ENCODE peak calls at places on chromosomes 2 and 18, in ten cellular contexts. One of them, this sample, is unnamed.

GRCh38 chr2:8819194-8819593 is 18.2 kb downstream of the KIDINS220 start:
- DNase-seq in stimulated activated CD8-positive, alpha-beta memory T cell treated with anti-CD3 and anti-CD28 coated beads, Interleukin-15, amount 100 ng/mL, for 24 hours: no peak
- DNase-seq in stimulated activated CD4-positive, alpha-beta T cell treated with anti-CD3 and anti-CD28 coated beads, Interleukin-15, amount 100 ng/mL, for 24 hours: no peak
- DNase-seq in LoVo: no peak
- DNase-seq in activated B cell treated with CpG ODN at 0.5 μM for 24 hours: no peak
- DNase-seq in uterus: no peak
- DNase-seq in tibial nerve: no peak
- DNase-seq in dermis microvascular lymphatic vessel endothelial cell: no peak
- DNase-seq in Kasumi-1: no peak
- DNase-seq in bronchial epithelial cell: peak
- DNase-seq in this sample: no peak

GRCh38 chr2:241272298-241272721 is 43.2 kb downstream of the HDLBP start:
- DNase-seq in stimulated activated CD8-positive, alpha-beta memory T cell treated with anti-CD3 and anti-CD28 coated beads, Interleukin-15, amount 100 ng/mL, for 24 hours: no peak
- DNase-seq in stimulated activated CD4-positive, alpha-beta T cell treated with anti-CD3 and anti-CD28 coated beads, Interleukin-15, amount 100 ng/mL, for 24 hours: peak
- DNase-seq in LoVo: no peak
- DNase-seq in activated B cell treated with CpG ODN at 0.5 μM for 24 hours: peak
- DNase-seq in uterus: peak
- DNase-seq in tibial nerve: no peak
- DNase-seq in dermis microvascular lymphatic vessel endothelial cell: no peak
- DNase-seq in Kasumi-1: no peak
- DNase-seq in bronchial epithelial cell: no peak
- DNase-seq in this sample: no peak

GRCh38 chr2:240002983-240003382 is 22.2 kb downstream of the NDUFA10 start:
- DNase-seq in stimulated activated CD8-positive, alpha-beta memory T cell treated with anti-CD3 and anti-CD28 coated beads, Interleukin-15, amount 100 ng/mL, for 24 hours: no peak
- DNase-seq in stimulated activated CD4-positive, alpha-beta T cell treated with anti-CD3 and anti-CD28 coated beads, Interleukin-15, amount 100 ng/mL, for 24 hours: no peak
- DNase-seq in LoVo: no peak
- DNase-seq in activated B cell treated with CpG ODN at 0.5 μM for 24 hours: no peak
- DNase-seq in uterus: no peak
- DNase-seq in tibial nerve: no peak
- DNase-seq in dermis microvascular lymphatic vessel endothelial cell: no peak
- DNase-seq in Kasumi-1: no peak
- DNase-seq in bronchial epithelial cell: no peak
- DNase-seq in this sample: no peak

GRCh38 chr2:184113691-184114403 is 484.5 kb upstream of the ZNF804A start:
- DNase-seq in stimulated activated CD8-positive, alpha-beta memory T cell treated with anti-CD3 and anti-CD28 coated beads, Interleukin-15, amount 100 ng/mL, for 24 hours: no peak
- DNase-seq in stimulated activated CD4-positive, alpha-beta T cell treated with anti-CD3 and anti-CD28 coated beads, Interleukin-15, amount 100 ng/mL, for 24 hours: no peak
- DNase-seq in LoVo: no peak
- DNase-seq in activated B cell treated with CpG ODN at 0.5 μM for 24 hours: no peak
- DNase-seq in uterus: no peak
- DNase-seq in tibial nerve: no peak
- DNase-seq in dermis microvascular lymphatic vessel endothelial cell: no peak
- DNase-seq in Kasumi-1: no peak
- DNase-seq in bronchial epithelial cell: peak
- DNase-seq in this sample: no peak

GRCh38 chr2:134763164-134763710 is 44.4 kb upstream of the TMEM163 start:
- DNase-seq in stimulated activated CD8-positive, alpha-beta memory T cell treated with anti-CD3 and anti-CD28 coated beads, Interleukin-15, amount 100 ng/mL, for 24 hours: no peak
- DNase-seq in stimulated activated CD4-positive, alpha-beta T cell treated with anti-CD3 and anti-CD28 coated beads, Interleukin-15, amount 100 ng/mL, for 24 hours: no peak
- DNase-seq in LoVo: no peak
- DNase-seq in activated B cell treated with CpG ODN at 0.5 μM for 24 hours: no peak
- DNase-seq in uterus: no peak
- DNase-seq in tibial nerve: no peak
- DNase-seq in dermis microvascular lymphatic vessel endothelial cell: no peak
- DNase-seq in Kasumi-1: no peak
- DNase-seq in bronchial epithelial cell: peak
- DNase-seq in this sample: no peak

GRCh38 chr18:66167829-66168463 is 417.1 kb downstream of the CDH7 start:
- DNase-seq in stimulated activated CD8-positive, alpha-beta memory T cell treated with anti-CD3 and anti-CD28 coated beads, Interleukin-15, amount 100 ng/mL, for 24 hours: no peak
- DNase-seq in stimulated activated CD4-positive, alpha-beta T cell treated with anti-CD3 and anti-CD28 coated beads, Interleukin-15, amount 100 ng/mL, for 24 hours: no peak
- DNase-seq in LoVo: no peak
- DNase-seq in activated B cell treated with CpG ODN at 0.5 μM for 24 hours: no peak
- DNase-seq in uterus: no peak
- DNase-seq in tibial nerve: no peak
- DNase-seq in dermis microvascular lymphatic vessel endothelial cell: no peak
- DNase-seq in Kasumi-1: peak
- DNase-seq in bronchial epithelial cell: no peak
- DNase-seq in this sample: no peak

GRCh38 chr2:191247381-191248057 is 2.3 kb downstream of the MYO1B start:
- DNase-seq in stimulated activated CD8-positive, alpha-beta memory T cell treated with anti-CD3 and anti-CD28 coated beads, Interleukin-15, amount 100 ng/mL, for 24 hours: no peak
- DNase-seq in stimulated activated CD4-positive, alpha-beta T cell treated with anti-CD3 and anti-CD28 coated beads, Interleukin-15, amount 100 ng/mL, for 24 hours: no peak
- DNase-seq in LoVo: no peak
- DNase-seq in activated B cell treated with CpG ODN at 0.5 μM for 24 hours: no peak
- DNase-seq in uterus: peak
- DNase-seq in tibial nerve: no peak
- DNase-seq in dermis microvascular lymphatic vessel endothelial cell: peak
- DNase-seq in Kasumi-1: no peak
- DNase-seq in bronchial epithelial cell: peak
- DNase-seq in this sample: no peak

GRCh38 chr2:42249887-42250286 is 80.7 kb downstream of the EML4 start:
- DNase-seq in stimulated activated CD8-positive, alpha-beta memory T cell treated with anti-CD3 and anti-CD28 coated beads, Interleukin-15, amount 100 ng/mL, for 24 hours: no peak
- DNase-seq in stimulated activated CD4-positive, alpha-beta T cell treated with anti-CD3 and anti-CD28 coated beads, Interleukin-15, amount 100 ng/mL, for 24 hours: no peak
- DNase-seq in LoVo: no peak
- DNase-seq in activated B cell treated with CpG ODN at 0.5 μM for 24 hours: no peak
- DNase-seq in uterus: no peak
- DNase-seq in tibial nerve: no peak
- DNase-seq in dermis microvascular lymphatic vessel endothelial cell: no peak
- DNase-seq in Kasumi-1: no peak
- DNase-seq in bronchial epithelial cell: peak
- DNase-seq in this sample: no peak

GRCh38 chr2:176158306-176158643 is 1.2 kb downstream of the HOXD3 start:
- DNase-seq in stimulated activated CD8-positive, alpha-beta memory T cell treated with anti-CD3 and anti-CD28 coated beads, Interleukin-15, amount 100 ng/mL, for 24 hours: no peak
- DNase-seq in stimulated activated CD4-positive, alpha-beta T cell treated with anti-CD3 and anti-CD28 coated beads, Interleukin-15, amount 100 ng/mL, for 24 hours: no peak
- DNase-seq in LoVo: no peak
- DNase-seq in activated B cell treated with CpG ODN at 0.5 μM for 24 hours: no peak
- DNase-seq in uterus: no peak
- DNase-seq in tibial nerve: no peak
- DNase-seq in dermis microvascular lymphatic vessel endothelial cell: no peak
- DNase-seq in Kasumi-1: no peak
- DNase-seq in bronchial epithelial cell: no peak
- DNase-seq in this sample: no peak

GRCh38 chr18:11149441-11150270 is at the start of gene PIEZO2:
- DNase-seq in stimulated activated CD8-positive, alpha-beta memory T cell treated with anti-CD3 and anti-CD28 coated beads, Interleukin-15, amount 100 ng/mL, for 24 hours: no peak
- DNase-seq in stimulated activated CD4-positive, alpha-beta T cell treated with anti-CD3 and anti-CD28 coated beads, Interleukin-15, amount 100 ng/mL, for 24 hours: peak
- DNase-seq in LoVo: no peak
- DNase-seq in activated B cell treated with CpG ODN at 0.5 μM for 24 hours: no peak
- DNase-seq in uterus: no peak
- DNase-seq in tibial nerve: peak
- DNase-seq in dermis microvascular lymphatic vessel endothelial cell: peak
- DNase-seq in Kasumi-1: no peak
- DNase-seq in bronchial epithelial cell: no peak
- DNase-seq in this sample: no peak

GRCh38 chr2:203685081-203685621 is 21.3 kb upstream of the CD28 start:
- DNase-seq in stimulated activated CD8-positive, alpha-beta memory T cell treated with anti-CD3 and anti-CD28 coated beads, Interleukin-15, amount 100 ng/mL, for 24 hours: no peak
- DNase-seq in stimulated activated CD4-positive, alpha-beta T cell treated with anti-CD3 and anti-CD28 coated beads, Interleukin-15, amount 100 ng/mL, for 24 hours: no peak
- DNase-seq in LoVo: no peak
- DNase-seq in activated B cell treated with CpG ODN at 0.5 μM for 24 hours: no peak
- DNase-seq in uterus: no peak
- DNase-seq in tibial nerve: no peak
- DNase-seq in dermis microvascular lymphatic vessel endothelial cell: no peak
- DNase-seq in Kasumi-1: no peak
- DNase-seq in bronchial epithelial cell: peak
- DNase-seq in this sample: no peak

GRCh38 chr18:37251679-37252078 is 313.9 kb downstream of the CELF4 start:
- DNase-seq in stimulated activated CD8-positive, alpha-beta memory T cell treated with anti-CD3 and anti-CD28 coated beads, Interleukin-15, amount 100 ng/mL, for 24 hours: no peak
- DNase-seq in stimulated activated CD4-positive, alpha-beta T cell treated with anti-CD3 and anti-CD28 coated beads, Interleukin-15, amount 100 ng/mL, for 24 hours: no peak
- DNase-seq in LoVo: no peak
- DNase-seq in activated B cell treated with CpG ODN at 0.5 μM for 24 hours: no peak
- DNase-seq in uterus: no peak
- DNase-seq in tibial nerve: no peak
- DNase-seq in dermis microvascular lymphatic vessel endothelial cell: no peak
- DNase-seq in Kasumi-1: no peak
- DNase-seq in bronchial epithelial cell: peak
- DNase-seq in this sample: no peak

GRCh38 chr2:23912054-23912453 is 14.9 kb downstream of the ATAD2B start:
- DNase-seq in stimulated activated CD8-positive, alpha-beta memory T cell treated with anti-CD3 and anti-CD28 coated beads, Interleukin-15, amount 100 ng/mL, for 24 hours: no peak
- DNase-seq in stimulated activated CD4-positive, alpha-beta T cell treated with anti-CD3 and anti-CD28 coated beads, Interleukin-15, amount 100 ng/mL, for 24 hours: no peak
- DNase-seq in LoVo: no peak
- DNase-seq in activated B cell treated with CpG ODN at 0.5 μM for 24 hours: no peak
- DNase-seq in uterus: no peak
- DNase-seq in tibial nerve: no peak
- DNase-seq in dermis microvascular lymphatic vessel endothelial cell: no peak
- DNase-seq in Kasumi-1: no peak
- DNase-seq in bronchial epithelial cell: no peak
- DNase-seq in this sample: no peak

GRCh38 chr2:164903214-164903613 is 52.1 kb downstream of the SLC38A11 start:
- DNase-seq in stimulated activated CD8-positive, alpha-beta memory T cell treated with anti-CD3 and anti-CD28 coated beads, Interleukin-15, amount 100 ng/mL, for 24 hours: no peak
- DNase-seq in stimulated activated CD4-positive, alpha-beta T cell treated with anti-CD3 and anti-CD28 coated beads, Interleukin-15, amount 100 ng/mL, for 24 hours: no peak
- DNase-seq in LoVo: no peak
- DNase-seq in activated B cell treated with CpG ODN at 0.5 μM for 24 hours: no peak
- DNase-seq in uterus: no peak
- DNase-seq in tibial nerve: no peak
- DNase-seq in dermis microvascular lymphatic vessel endothelial cell: no peak
- DNase-seq in Kasumi-1: peak
- DNase-seq in bronchial epithelial cell: peak
- DNase-seq in this sample: no peak

GRCh38 chr2:25388491-25388890 is 46.8 kb upstream of the DNMT3A start:
- DNase-seq in stimulated activated CD8-positive, alpha-beta memory T cell treated with anti-CD3 and anti-CD28 coated beads, Interleukin-15, amount 100 ng/mL, for 24 hours: no peak
- DNase-seq in stimulated activated CD4-positive, alpha-beta T cell treated with anti-CD3 and anti-CD28 coated beads, Interleukin-15, amount 100 ng/mL, for 24 hours: no peak
- DNase-seq in LoVo: no peak
- DNase-seq in activated B cell treated with CpG ODN at 0.5 μM for 24 hours: no peak
- DNase-seq in uterus: no peak
- DNase-seq in tibial nerve: no peak
- DNase-seq in dermis microvascular lymphatic vessel endothelial cell: no peak
- DNase-seq in Kasumi-1: no peak
- DNase-seq in bronchial epithelial cell: no peak
- DNase-seq in this sample: peak

GRCh38 chr2:232927793-232928563 is 57.9 kb downstream of the SNORC start:
- DNase-seq in stimulated activated CD8-positive, alpha-beta memory T cell treated with anti-CD3 and anti-CD28 coated beads, Interleukin-15, amount 100 ng/mL, for 24 hours: no peak
- DNase-seq in stimulated activated CD4-positive, alpha-beta T cell treated with anti-CD3 and anti-CD28 coated beads, Interleukin-15, amount 100 ng/mL, for 24 hours: peak
- DNase-seq in LoVo: no peak
- DNase-seq in activated B cell treated with CpG ODN at 0.5 μM for 24 hours: no peak
- DNase-seq in uterus: no peak
- DNase-seq in tibial nerve: no peak
- DNase-seq in dermis microvascular lymphatic vessel endothelial cell: no peak
- DNase-seq in Kasumi-1: no peak
- DNase-seq in bronchial epithelial cell: no peak
- DNase-seq in this sample: no peak

GRCh38 chr18:79396431-79397287 is 929 bp downstream of the NFATC1 start:
- DNase-seq in stimulated activated CD8-positive, alpha-beta memory T cell treated with anti-CD3 and anti-CD28 coated beads, Interleukin-15, amount 100 ng/mL, for 24 hours: no peak
- DNase-seq in stimulated activated CD4-positive, alpha-beta T cell treated with anti-CD3 and anti-CD28 coated beads, Interleukin-15, amount 100 ng/mL, for 24 hours: peak
- DNase-seq in LoVo: peak
- DNase-seq in activated B cell treated with CpG ODN at 0.5 μM for 24 hours: peak
- DNase-seq in uterus: peak
- DNase-seq in tibial nerve: no peak
- DNase-seq in dermis microvascular lymphatic vessel endothelial cell: no peak
- DNase-seq in Kasumi-1: no peak
- DNase-seq in bronchial epithelial cell: no peak
- DNase-seq in this sample: peak

GRCh38 chr2:195319112-195319460 is 337.9 kb upstream of the SLC39A10 start:
- DNase-seq in stimulated activated CD8-positive, alpha-beta memory T cell treated with anti-CD3 and anti-CD28 coated beads, Interleukin-15, amount 100 ng/mL, for 24 hours: no peak
- DNase-seq in stimulated activated CD4-positive, alpha-beta T cell treated with anti-CD3 and anti-CD28 coated beads, Interleukin-15, amount 100 ng/mL, for 24 hours: no peak
- DNase-seq in LoVo: no peak
- DNase-seq in activated B cell treated with CpG ODN at 0.5 μM for 24 hours: no peak
- DNase-seq in uterus: no peak
- DNase-seq in tibial nerve: no peak
- DNase-seq in dermis microvascular lymphatic vessel endothelial cell: no peak
- DNase-seq in Kasumi-1: no peak
- DNase-seq in bronchial epithelial cell: peak
- DNase-seq in this sample: no peak

GRCh38 chr2:217746741-217747287 is 256.0 kb downstream of the TNS1 start:
- DNase-seq in stimulated activated CD8-positive, alpha-beta memory T cell treated with anti-CD3 and anti-CD28 coated beads, Interleukin-15, amount 100 ng/mL, for 24 hours: no peak
- DNase-seq in stimulated activated CD4-positive, alpha-beta T cell treated with anti-CD3 and anti-CD28 coated beads, Interleukin-15, amount 100 ng/mL, for 24 hours: no peak
- DNase-seq in LoVo: no peak
- DNase-seq in activated B cell treated with CpG ODN at 0.5 μM for 24 hours: no peak
- DNase-seq in uterus: no peak
- DNase-seq in tibial nerve: no peak
- DNase-seq in dermis microvascular lymphatic vessel endothelial cell: no peak
- DNase-seq in Kasumi-1: no peak
- DNase-seq in bronchial epithelial cell: peak
- DNase-seq in this sample: peak

This sample was measured in activated CD8-positive, alpha-beta T cell treated with anti-CD3 and anti-CD28 coated beads, Interleukin-2, amount 10 ng/mL, durations not matched to agents 7 days and 5 days.